ENCODE peak calls at places on chromosomes 11 and 22, in four cellular contexts. J, Z, C and G are unnamed samples.

GRCh38 chr22:39994566-39995345 is at the start of gene FAM83F:
- DNase-seq in J (peak; percentile 41), Z (no peak), C (no peak), G (peak; percentile 69)

GRCh38 chr11:31813961-31814868 is 3.1 kb upstream of the PAX6 start:
- DNase-seq in J (no peak), Z (no peak), C (no peak), G (no peak)

GRCh38 chr11:60981515-60981914 is 10.0 kb downstream of the CD6 start:
- DNase-seq in J (no peak), Z (no peak), C (no peak), G (no peak)

GRCh38 chr11:57379732-57380131 is 1.2 kb downstream of the PRG3 start:
- DNase-seq in J (peak; percentile 59), Z (no peak), C (no peak), G (no peak)

GRCh38 chr11:31643831-31644230 is 134.3 kb downstream of the ELP4 start:
- DNase-seq in J (no peak), Z (no peak), C (no peak), G (no peak)

GRCh38 chr22:20312396-20313191 is 7.3 kb downstream of the DGCR6L start:
- DNase-seq in J (peak; percentile 32), Z (no peak), C (no peak), G (no peak)

GRCh38 chr11:103582351-103582909 is 454.0 kb upstream of the DDI1 start:
- DNase-seq in J (no peak), Z (no peak), C (no peak), G (no peak)

GRCh38 chr22:47837703-47838102 is 1075.3 kb downstream of the TBC1D22A start:
- DNase-seq in J (peak; percentile 26), Z (no peak), C (peak; percentile 11), G (no peak)

GRCh38 chr22:44399906-44400762 is 87.4 kb upstream of the SHISAL1 start:
- DNase-seq in J (no peak), Z (no peak), C (no peak), G (no peak)

GRCh38 chr11:17003426-17003825 is 10.8 kb downstream of the PLEKHA7 start:
- DNase-seq in J (no peak), Z (no peak), C (no peak), G (no peak)

DNA sequence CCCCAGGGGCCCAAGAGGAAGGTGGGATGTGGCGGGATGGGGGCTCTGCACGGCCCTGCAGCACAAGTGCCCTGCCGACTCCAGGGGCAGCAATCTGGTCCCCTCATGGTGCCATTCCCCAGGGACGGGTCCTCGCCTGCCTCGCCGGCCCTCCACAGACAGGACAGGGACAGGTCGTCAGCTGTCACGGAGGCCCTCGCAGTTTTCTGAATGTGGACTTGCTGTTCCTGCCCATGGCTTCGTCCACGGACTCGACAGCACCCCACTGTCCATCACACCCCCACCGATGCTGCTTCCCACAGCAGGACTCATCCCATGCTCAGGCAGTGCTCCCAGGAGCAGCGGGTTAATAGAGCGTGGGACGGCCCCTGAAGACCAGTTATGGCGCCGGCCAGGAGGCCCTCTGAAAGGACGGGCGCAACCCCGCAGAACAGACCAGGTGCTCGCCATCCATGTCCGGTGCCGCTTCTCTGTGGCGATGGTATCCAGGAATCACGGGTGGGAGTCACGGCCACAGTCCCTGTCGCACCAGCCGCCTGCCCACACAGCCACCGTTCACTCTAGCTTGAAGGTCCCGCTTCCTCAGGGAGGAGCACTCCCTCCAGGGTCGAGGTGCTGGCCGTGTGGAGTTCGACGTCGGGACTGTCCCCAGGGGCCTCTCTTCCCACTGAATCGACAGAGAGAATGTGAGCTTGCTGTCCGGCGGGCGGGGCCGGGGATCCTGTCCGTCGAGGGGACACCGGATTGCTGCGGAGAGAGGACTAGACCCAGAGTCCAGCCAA is 18.5 kb upstream of the MUC2 start:
- DNase-seq in J (no peak), Z (no peak), C (no peak), G (no peak)
- TF ChIP-seq SPI1 in J (no peak), Z (no peak), C (no peak), G (no peak)

GRCh38 chr22:49659281-49659923 is 168.3 kb downstream of the BRD1 start:
- DNase-seq in J (no peak), Z (no peak), C (no peak), G (no peak)

GRCh38 chr22:49657974-49658550 is 169.6 kb downstream of the BRD1 start:
- DNase-seq in J (no peak), Z (no peak), C (no peak), G (no peak)

GRCh38 chr22:49656291-49656851 is 171.3 kb downstream of the BRD1 start:
- DNase-seq in J (no peak), Z (no peak), C (no peak), G (no peak)

GRCh38 chr22:49658902-49659280 is 168.8 kb downstream of the BRD1 start:
- DNase-seq in J (no peak), Z (no peak), C (no peak), G (no peak)

DNA sequence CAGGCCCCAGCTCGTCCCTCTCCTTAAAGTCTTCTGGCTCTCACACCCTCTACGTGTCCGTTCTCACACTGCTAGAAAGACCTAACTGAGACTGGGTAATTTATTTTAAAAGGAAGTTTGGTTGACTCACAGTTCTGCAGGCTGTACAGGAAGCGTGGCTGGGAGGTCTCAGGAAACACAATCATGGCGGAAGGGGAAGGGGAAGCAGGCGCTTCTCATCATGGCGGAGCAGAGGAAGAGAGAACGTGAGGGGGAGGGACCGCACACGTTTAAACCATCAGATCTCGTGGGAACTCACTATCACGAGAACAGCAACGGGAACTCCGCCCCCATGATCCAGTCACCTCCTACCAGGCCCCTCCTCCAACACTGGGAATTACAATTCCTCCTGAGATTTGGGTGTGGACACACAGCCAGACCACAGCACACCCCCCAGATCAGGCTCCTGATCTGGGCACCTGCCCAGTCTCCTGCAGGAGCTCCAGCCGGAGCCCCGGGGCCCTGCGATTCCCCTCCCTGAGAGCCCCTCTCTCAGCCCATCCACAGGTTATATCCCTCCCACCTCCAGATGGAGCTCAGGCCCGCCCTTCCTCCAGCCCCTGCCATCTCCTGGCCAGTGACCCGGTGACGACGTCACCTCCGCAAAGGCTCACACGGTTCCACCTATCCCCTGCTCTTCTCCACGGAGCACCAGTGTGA is 170.2 kb downstream of the BRD1 start:
- DNase-seq in J (peak; percentile 68), Z (peak; percentile 67), C (peak; percentile 87), G (peak; percentile 64)
- TF ChIP-seq SPI1 in J (peak; percentile 57), Z (peak; percentile 33), C (peak; percentile 70), G (peak; percentile 60)

GRCh38 chr22:41501209-41501608 is 32.3 kb downstream of the ACO2 start:
- DNase-seq in J (no peak), Z (peak; percentile 27), C (peak; percentile 43), G (no peak)

GRCh38 chr22:41507330-41508063 is 36.8 kb downstream of the POLR3H start:
- DNase-seq in J (no peak), Z (no peak), C (no peak), G (no peak)

GRCh38 chr22:41508770-41509170 is 35.5 kb downstream of the POLR3H start:
- DNase-seq in J (no peak), Z (no peak), C (no peak), G (no peak)

GRCh38 chr22:41500303-41500702 is 31.4 kb downstream of the ACO2 start:
- DNase-seq in J (no peak), Z (no peak), C (no peak), G (no peak)

GRCh38 chr22:41504397-41504796 is 35.5 kb downstream of the ACO2 start:
- DNase-seq in J (no peak), Z (no peak), C (no peak), G (no peak)
- TF ChIP-seq SPI1 in J (no peak), Z (no peak), C (no peak), G (no peak)

GRCh38 chr22:23512738-23513137 is 67.4 kb downstream of the IGLL1 start:
- DNase-seq in J (no peak), Z (no peak), C (no peak), G (no peak)
- TF ChIP-seq SPI1 in J (no peak), Z (no peak), C (no peak), G (no peak)

GRCh38 chr11:64865286-64866172 is 12.9 kb downstream of the EHD1 start:
- DNase-seq in J (no peak), Z (no peak), C (no peak), G (no peak)

GRCh38 chr11:64864135-64864472 is 14.3 kb downstream of the EHD1 start:
- DNase-seq in J (no peak), Z (no peak), C (no peak), G (no peak)

GRCh38 chr11:64863381-64864060 is 14.9 kb downstream of the EHD1 start:
- DNase-seq in J (no peak), Z (no peak), C (no peak), G (no peak)

GRCh38 chr11:64866173-64866491 is 12.3 kb downstream of the EHD1 start:
- DNase-seq in J (no peak), Z (no peak), C (no peak), G (no peak)

DNA sequence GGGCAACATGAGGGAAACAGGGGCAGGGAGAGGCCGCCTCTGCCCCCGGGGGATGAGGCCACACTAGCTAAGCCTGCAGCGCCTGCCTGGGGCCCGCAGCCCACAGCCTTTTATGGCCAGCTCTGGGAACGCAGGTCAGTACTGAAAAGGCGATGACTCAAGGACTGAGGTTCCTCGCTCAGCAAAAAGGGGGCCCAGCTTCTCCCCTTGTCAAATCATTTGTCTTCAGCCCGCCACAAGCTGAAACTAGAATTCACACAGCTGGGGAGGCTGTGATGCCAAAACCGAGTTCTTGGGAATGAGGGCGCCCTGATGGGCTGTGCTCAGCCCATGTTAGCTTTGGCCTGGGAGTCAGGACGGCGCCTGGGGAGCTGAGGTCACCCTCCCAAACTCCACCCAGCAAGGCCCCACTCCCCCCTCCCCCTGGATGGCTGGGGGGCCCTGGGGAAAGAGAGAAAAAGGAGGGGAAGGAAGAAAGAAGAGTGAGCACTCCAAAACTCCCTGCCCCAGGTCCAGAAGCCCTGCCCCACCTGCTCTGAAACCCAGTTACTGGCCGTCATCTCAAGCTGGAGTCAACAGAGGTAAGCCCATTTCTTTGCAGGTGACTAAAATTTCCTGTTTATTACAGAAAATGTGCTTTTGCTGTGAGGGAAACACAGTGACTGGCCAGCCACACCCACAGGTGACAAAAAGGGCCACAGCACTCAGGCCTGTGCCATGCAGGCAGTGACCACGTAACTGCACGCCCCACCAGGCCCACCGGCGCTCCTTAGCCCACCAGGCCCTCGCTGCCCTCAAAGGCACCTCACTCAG is 13.7 kb downstream of the EHD1 start:
- DNase-seq in J (peak; percentile 31), Z (no peak), C (no peak), G (no peak)
- TF ChIP-seq SPI1 in J (no peak), Z (no peak), C (no peak), G (no peak)

GRCh38 chr11:74123008-74123448 is 47.8 kb downstream of the C2CD3 start:
- DNase-seq in J (no peak), Z (no peak), C (no peak), G (no peak)
- TF ChIP-seq SPI1 in J (no peak), Z (no peak), C (no peak), G (no peak)